ENCODE peak calls at places on chromosomes 4 and X, in five cellular contexts. I, T, G, P and S are unnamed samples.

GRCh38 chrX:76148011-76148665 is 24.7 kb upstream of the PBDC1 start:
- DNase-seq in I (peak), T (no peak), G (peak), P (peak), S (no peak)

GRCh38 chrX:39899876-39900787 is 197.6 kb downstream of the BCOR start:
- DNase-seq in I (no peak), T (no peak), G (no peak), P (no peak), S (no peak)

GRCh38 chr4:82898322-82899243 is 2.0 kb upstream of the THAP9 start:
- DNase-seq in I (peak), T (no peak), G (peak), P (peak), S (no peak)

GRCh38 chrX:17187301-17187836 is 187.6 kb upstream of the NHS start:
- DNase-seq in I (no peak), T (no peak), G (no peak), P (no peak), S (no peak)

GRCh38 chr4:114694770-114695169 is 96.2 kb downstream of the UGT8 start:
- DNase-seq in I (peak), T (peak), G (peak), P (peak), S (no peak)

GRCh38 chr4:16588651-16589050 is 309.8 kb downstream of the LDB2 start:
- DNase-seq in I (no peak), T (no peak), G (no peak), P (no peak), S (no peak)

GRCh38 chrX:121146059-121146628 is 98.7 kb downstream of the GLUD2 start:
- DNase-seq in I (no peak), T (no peak), G (no peak), P (no peak), S (no peak)

GRCh38 chr4:3657917-3658913 is 108.0 kb upstream of the ADRA2C start:
- DNase-seq in I (no peak), T (no peak), G (peak), P (no peak), S (no peak)

GRCh38 chr4:74479009-74479408 is 34.1 kb downstream of the AREG start:
- DNase-seq in I (no peak), T (no peak), G (no peak), P (no peak), S (no peak)

GRCh38 chrX:127085939-127086338 is 266.4 kb downstream of the PRR32 start:
- DNase-seq in I (no peak), T (no peak), G (no peak), P (no peak), S (no peak)

GRCh38 chrX:120736989-120737388 is 107.1 kb upstream of the C1GALT1C1 start:
- DNase-seq in I (no peak), T (no peak), G (peak), P (no peak), S (no peak)

GRCh38 chrX:66676990-66677389 is 38.1 kb upstream of the EDA2R start:
- DNase-seq in I (no peak), T (no peak), G (peak), P (peak), S (no peak)

GRCh38 chrX:56564921-56565861 is 1.8 kb downstream of the UBQLN2 start:
- DNase-seq in I (peak), T (peak), G (peak), P (no peak), S (no peak)

GRCh38 chrX:84078991-84079390 is 109.0 kb downstream of the RPS6KA6 start:
- DNase-seq in I (no peak), T (no peak), G (no peak), P (no peak), S (no peak)

GRCh38 chr4:99180367-99181169 is 36.5 kb upstream of the ADH4 start:
- DNase-seq in I (no peak), T (no peak), G (peak), P (peak), S (no peak)

GRCh38 chrX:151977009-151977408 is 2.5 kb upstream of the GABRE start:
- DNase-seq in I (no peak), T (no peak), G (no peak), P (no peak), S (no peak)

GRCh38 chrX:130082244-130083106 is 27.8 kb downstream of the ELF4 start:
- DNase-seq in I (no peak), T (no peak), G (no peak), P (peak), S (no peak)

GRCh38 chr4:8543623-8544022 is 36.6 kb upstream of the GPR78 start:
- DNase-seq in I (no peak), T (no peak), G (no peak), P (no peak), S (no peak)

GRCh38 chr4:8541981-8542715 is 38.0 kb upstream of the GPR78 start:
- DNase-seq in I (no peak), T (no peak), G (no peak), P (no peak), S (no peak)

GRCh38 chr4:8544282-8544681 is 35.9 kb upstream of the GPR78 start:
- DNase-seq in I (no peak), T (no peak), G (no peak), P (no peak), S (no peak)

GRCh38 chr4:8544741-8545438 is 35.3 kb upstream of the GPR78 start:
- DNase-seq in I (no peak), T (no peak), G (no peak), P (peak), S (no peak)

DNA sequence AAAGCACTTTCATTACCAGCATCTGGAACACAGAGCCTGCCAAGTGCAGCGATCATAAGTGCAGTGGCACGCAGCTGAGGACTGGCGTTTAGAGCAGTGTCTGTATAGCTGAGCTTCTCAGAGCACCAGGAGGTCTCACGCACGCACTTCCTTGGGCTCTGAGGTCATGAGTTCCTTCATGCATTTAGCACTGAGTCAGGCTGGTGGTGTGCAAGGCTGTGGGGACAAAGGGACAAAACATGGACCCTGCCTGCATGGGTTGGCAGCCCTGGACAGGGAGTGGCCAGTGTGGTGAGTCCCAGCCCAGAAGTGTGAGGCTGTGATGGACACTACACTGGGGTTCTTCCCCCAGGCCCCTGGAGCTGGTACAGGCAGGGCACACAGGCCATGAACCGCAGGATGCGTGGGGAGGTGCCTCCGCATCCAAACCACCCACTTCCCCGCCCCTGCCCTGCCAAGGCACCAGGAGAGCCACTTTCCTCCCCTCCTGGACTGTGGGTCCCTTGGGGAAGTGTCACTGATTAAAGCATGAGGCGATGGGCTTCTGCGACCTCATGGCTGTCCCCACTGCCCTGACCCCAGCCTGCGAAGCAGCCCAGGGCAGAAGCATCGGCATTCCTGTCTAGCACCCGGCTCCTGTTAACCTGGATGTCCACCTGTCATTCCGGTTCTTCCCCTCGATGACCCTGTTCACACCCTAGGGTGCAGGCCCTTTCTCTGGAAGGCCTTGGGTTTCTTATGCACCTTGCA is 37.2 kb upstream of the GPR78 start:
- DNase-seq in I (no peak), T (no peak), G (no peak), P (no peak), S (no peak)
- H2BK15ac ChIP-seq in I (no peak), T (no peak), G (no peak), P (no peak), S (no peak)

GRCh38 chrX:140715787-140716186 is 6.2 kb downstream of the LINC00632 start:
- DNase-seq in I (no peak), T (no peak), G (peak), P (peak), S (no peak)

GRCh38 chrX:140713174-140713539 is 3.6 kb downstream of the LINC00632 start:
- DNase-seq in I (no peak), T (no peak), G (no peak), P (no peak), S (no peak)

GRCh38 chrX:140709421-140709846 is at the start of gene LINC00632:
- DNase-seq in I (peak), T (no peak), G (no peak), P (peak), S (no peak)

GRCh38 chrX:140710710-140711109 is 1.2 kb downstream of the LINC00632 start:
- DNase-seq in I (no peak), T (no peak), G (no peak), P (peak), S (no peak)

GRCh38 chrX:140712413-140713173 is 3.0 kb downstream of the LINC00632 start:
- DNase-seq in I (peak), T (peak), G (peak), P (peak), S (peak)
- H3K4me2 ChIP-seq in I (no peak), T (peak), G (peak), P (peak), S (peak)

DNA sequence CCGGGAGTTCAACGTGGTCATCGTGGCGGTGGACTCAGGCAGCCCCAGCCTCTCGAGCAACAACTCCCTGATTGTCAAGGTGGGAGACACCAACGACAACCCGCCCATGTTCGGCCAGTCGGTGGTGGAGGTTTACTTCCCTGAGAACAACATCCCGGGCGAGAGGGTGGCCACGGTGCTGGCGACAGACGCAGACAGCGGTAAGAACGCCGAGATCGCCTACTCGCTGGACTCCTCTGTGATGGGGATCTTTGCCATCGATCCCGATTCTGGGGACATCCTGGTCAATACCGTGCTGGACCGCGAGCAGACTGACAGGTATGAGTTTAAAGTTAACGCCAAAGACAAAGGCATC is 2.7 kb downstream of the PCDH7 start:
- DNase-seq in I (peak), T (peak), G (no peak), P (no peak), S (peak)
- H3K23ac ChIP-seq in I (no peak), T (no peak), G (peak), P (peak), S (no peak)

DNA sequence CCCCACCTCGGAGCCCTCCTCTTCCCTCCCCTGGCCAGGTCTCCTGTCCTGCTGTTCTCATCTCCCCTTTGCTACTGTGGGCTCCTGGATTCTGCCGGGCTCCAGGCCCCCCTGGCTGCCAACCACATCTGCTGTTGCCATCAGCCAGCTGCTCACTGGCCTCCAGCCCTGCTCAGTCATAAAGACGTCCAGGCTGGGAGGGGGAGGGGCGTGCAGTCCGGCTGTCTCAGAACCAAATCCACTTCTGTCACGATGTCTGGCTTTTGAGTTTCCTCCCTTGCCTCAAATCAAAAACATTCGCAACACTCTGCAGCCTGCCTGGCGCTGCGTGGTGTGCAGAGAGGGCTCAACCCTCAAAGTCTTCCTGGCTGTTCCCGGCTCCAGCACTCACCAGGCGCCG is 7.1 kb downstream of the RASL11B start:
- DNase-seq in I (no peak), T (no peak), G (peak), P (no peak), S (no peak)
- H2BK15ac ChIP-seq in I (no peak), T (peak), G (no peak), P (no peak), S (no peak)

GRCh38 chrX:47497274-47497673 is 14.3 kb upstream of the ZNF41 start:
- DNase-seq in I (no peak), T (no peak), G (peak), P (peak), S (no peak)

GRCh38 chrX:47500541-47500940 is 17.5 kb upstream of the ZNF41 start:
- DNase-seq in I (no peak), T (no peak), G (no peak), P (no peak), S (no peak)

GRCh38 chrX:47501226-47502071 is 18.4 kb upstream of the ZNF41 start:
- DNase-seq in I (no peak), T (no peak), G (peak), P (peak), S (no peak)

GRCh38 chrX:47499291-47499690 is 16.3 kb upstream of the ZNF41 start:
- DNase-seq in I (no peak), T (no peak), G (no peak), P (no peak), S (no peak)

GRCh38 chrX:47498411-47498810 is 15.4 kb upstream of the ZNF41 start:
- DNase-seq in I (no peak), T (no peak), G (no peak), P (no peak), S (no peak)
- H3K4me2 ChIP-seq in I (no peak), T (no peak), G (no peak), P (no peak), S (no peak)

GRCh38 chr4:163702736-163703135 is 208.2 kb downstream of the TMA16 start:
- DNase-seq in I (no peak), T (no peak), G (peak), P (no peak), S (no peak)

GRCh38 chr4:163707873-163708272 is 213.4 kb downstream of the TMA16 start:
- DNase-seq in I (peak), T (peak), G (no peak), P (no peak), S (no peak)

GRCh38 chr4:163697121-163697520 is 202.6 kb downstream of the TMA16 start:
- DNase-seq in I (no peak), T (no peak), G (peak), P (no peak), S (no peak)

DNA sequence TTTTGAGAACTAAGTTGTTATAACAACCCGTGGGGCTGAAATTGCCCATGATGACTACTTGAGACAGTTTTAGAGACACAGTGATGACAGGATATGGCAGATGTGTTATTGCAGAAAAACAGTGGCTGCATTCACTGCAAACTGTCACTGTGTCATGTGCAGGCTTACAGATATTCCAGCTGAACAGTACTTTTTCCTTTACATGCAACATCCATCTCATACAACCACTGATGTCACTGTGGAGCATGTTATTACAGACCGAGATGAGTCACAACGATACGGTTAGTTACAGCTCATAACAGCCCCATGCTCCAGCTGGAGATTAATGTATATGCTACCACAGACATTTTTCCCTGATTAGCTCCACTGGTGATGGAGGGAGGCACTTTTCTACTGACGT is 207.4 kb downstream of the TMA16 start:
- DNase-seq in I (no peak), T (no peak), G (peak), P (peak), S (no peak)
- H3K23ac ChIP-seq in I (no peak), T (no peak), G (no peak), P (no peak), S (no peak)

GRCh38 chr4:38062894-38063168 is 102.6 kb downstream of the PTTG2 start:
- DNase-seq in I (no peak), T (no peak), G (no peak), P (no peak), S (no peak)

GRCh38 chr4:38065181-38065580 is 105.0 kb downstream of the PTTG2 start:
- DNase-seq in I (no peak), T (no peak), G (no peak), P (no peak), S (no peak)

GRCh38 chr4:38067499-38067898 is 107.3 kb downstream of the PTTG2 start:
- DNase-seq in I (no peak), T (no peak), G (no peak), P (no peak), S (no peak)

GRCh38 chr4:38068107-38068506 is 107.9 kb downstream of the PTTG2 start:
- DNase-seq in I (peak), T (no peak), G (no peak), P (no peak), S (no peak)

GRCh38 chr4:38065900-38066299 is 105.7 kb downstream of the PTTG2 start:
- DNase-seq in I (no peak), T (no peak), G (no peak), P (no peak), S (no peak)
- H2BK15ac ChIP-seq in I (no peak), T (no peak), G (no peak), P (no peak), S (no peak)

GRCh38 chr4:78846258-78846657 is 70.1 kb downstream of the BMP2K start:
- DNase-seq in I (no peak), T (no peak), G (no peak), P (no peak), S (no peak)
- H3K4me2 ChIP-seq in I (no peak), T (no peak), G (no peak), P (no peak), S (no peak)

DNA sequence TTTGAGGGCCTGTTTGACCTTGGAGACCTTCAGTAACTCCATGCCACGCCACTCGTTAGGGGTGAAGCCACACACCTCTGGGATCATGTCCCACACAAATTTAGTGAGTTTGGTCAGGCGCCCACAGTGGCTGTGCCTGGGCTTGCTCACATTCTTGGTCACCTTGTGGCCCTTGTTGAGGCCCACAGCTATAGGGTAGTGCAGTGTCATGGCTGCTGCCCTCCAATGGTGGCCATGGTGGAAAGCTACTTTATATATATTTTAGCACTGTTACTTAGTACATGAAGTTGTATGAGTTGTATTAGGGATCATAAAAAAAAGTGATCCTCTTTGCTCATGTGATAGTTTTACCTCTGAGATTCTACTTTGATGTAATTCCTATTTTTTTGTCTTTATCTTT is 985 bp upstream of the CXCL11 start:
- DNase-seq in I (no peak), T (no peak), G (no peak), P (no peak), S (peak)
- H3K23ac ChIP-seq in I (no peak), T (no peak), G (no peak), P (no peak), S (no peak)